ENCODE peak calls at places on chromosomes 13 and 19, in five cellular contexts. X is occipital lobe, U is retinal pigment epithelial cell, J is nucleus accumbens, Y is heart right ventricle. W is an unnamed sample.

GRCh38 chr13:38979891-38980627 is 10.6 kb downstream of the STOML3 start:
- DNase-seq in X (peak), U (no peak), J (no peak), Y (peak), W (peak)

GRCh38 chr13:107866007-107866665 is 349.2 kb downstream of the LIG4 start:
- DNase-seq in X (peak), U (no peak), J (peak), Y (no peak), W (peak)

GRCh38 chr13:23956106-23956505 is 58.8 kb upstream of the C1QTNF9B start:
- DNase-seq in X (no peak), U (peak), J (no peak), Y (no peak), W (no peak)

GRCh38 chr19:18650468-18651001 is 13.7 kb downstream of the KLHL26 start:
- DNase-seq in X (no peak), U (no peak), J (no peak), Y (peak), W (no peak)

GRCh38 chr19:28686741-28687140 is 526.2 kb downstream of the UQCRFS1 start:
- DNase-seq in X (no peak), U (no peak), J (no peak), Y (no peak), W (no peak)

GRCh38 chr13:95073826-95074345 is 227.4 kb downstream of the ABCC4 start:
- DNase-seq in X (no peak), U (no peak), J (no peak), Y (no peak), W (no peak)

GRCh38 chr19:35738887-35739229 is 3.4 kb downstream of the IGFLR1 start:
- DNase-seq in X (no peak), U (no peak), J (no peak), Y (no peak), W (no peak)

GRCh38 chr13:24127116-24127631 is 33.3 kb upstream of the SPATA13 start:
- DNase-seq in X (no peak), U (no peak), J (no peak), Y (no peak), W (no peak)

GRCh38 chr19:30363073-30363472 is 9.1 kb upstream of the ZNF536 start:
- DNase-seq in X (no peak), U (no peak), J (no peak), Y (no peak), W (no peak)

W was measured in substantia nigra.